ENCODE peak calls at places on chromosomes 3 and 15, in six cellular contexts. U, N, X, R, Z and D are unnamed samples.

GRCh38 chr15:39447881-39448280 is 133.0 kb upstream of the THBS1 start:
- DNase-seq in R (no peak), N (no peak), U (no peak), X (no peak), Z (no peak), D (no peak)

GRCh38 chr3:52986938-52987337 is 58.9 kb downstream of the SFMBT1 start:
- DNase-seq in X (no peak), N (no peak), R (peak), Z (no peak), U (peak), D (no peak)

GRCh38 chr3:127175272-127175671 is 17.7 kb upstream of the PRR23E start:
- DNase-seq in X (no peak), N (no peak), U (no peak), Z (no peak), R (no peak), D (peak)

GRCh38 chr15:69665641-69666091 is 213.0 kb downstream of the RPLP1 start:
- DNase-seq in R (peak), Z (no peak), X (no peak), U (peak), N (no peak), D (no peak)

GRCh38 chr3:83890039-83890762 is 1068.6 kb upstream of the CADM2 start:
- DNase-seq in Z (no peak), N (no peak), X (no peak), R (no peak), U (no peak), D (no peak)

GRCh38 chr3:196694202-196694638 is 17.8 kb downstream of the CEP19 start:
- DNase-seq in U (peak), N (no peak), R (no peak), X (no peak), Z (no peak), D (peak)

GRCh38 chr15:28918141-28918983 is 32.6 kb downstream of the APBA2 start:
- DNase-seq in Z (peak), R (peak), N (peak), X (peak), U (peak), D (no peak)

GRCh38 chr3:196440041-196440537 is 7.9 kb upstream of the UBXN7 start:
- DNase-seq in U (peak), R (no peak), X (no peak), N (no peak), Z (no peak), D (no peak)

GRCh38 chr3:196517142-196517808 is 2.1 kb upstream of the SMCO1 start:
- DNase-seq in U (no peak), N (no peak), Z (no peak), R (no peak), X (no peak), D (no peak)

GRCh38 chr15:72902245-72902928 is 118.8 kb upstream of the ADPGK start:
- DNase-seq in U (peak), Z (no peak), N (no peak), R (no peak), X (no peak), D (no peak)

GRCh38 chr15:101357333-101357732 is 62.3 kb upstream of the SNRPA1 start:
- DNase-seq in Z (no peak), U (no peak), R (no peak), X (no peak), N (no peak), D (no peak)

GRCh38 chr3:172089250-172089649 is 49.9 kb downstream of the FNDC3B start:
- DNase-seq in N (no peak), U (peak), Z (no peak), X (no peak), R (no peak), D (no peak)

GRCh38 chr15:59349715-59350420 is 22.8 kb downstream of the MYO1E start:
- DNase-seq in N (peak), R (no peak), X (no peak), U (peak), Z (no peak), D (no peak)

GRCh38 chr3:105177558-105177957 is 189.2 kb upstream of the ALCAM start:
- DNase-seq in U (no peak), X (no peak), R (no peak), Z (no peak), N (no peak), D (no peak)

GRCh38 chr3:99128740-99129505 is 227.4 kb upstream of the DCBLD2 start:
- DNase-seq in U (peak), R (no peak), Z (no peak), X (no peak), N (peak), D (no peak)

GRCh38 chr15:65132841-65133549 is 613 bp downstream of the PDCD7 start:
- DNase-seq in U (peak), X (peak), R (peak), N (no peak), Z (peak), D (peak)
- TF ChIP-seq CTCF in U (no peak), X (no peak), R (no peak), N (no peak), Z (no peak), D (no peak)

GRCh38 chr3:141452045-141452444 is 34.8 kb upstream of the RASA2 start:
- DNase-seq in U (peak), X (no peak), R (peak), Z (no peak), N (no peak), D (no peak)

GRCh38 chr3:141448606-141449216 is 38.1 kb upstream of the RASA2 start:
- DNase-seq in R (no peak), U (no peak), X (no peak), N (no peak), Z (no peak), D (no peak)

GRCh38 chr3:141452773-141453172 is 34.1 kb upstream of the RASA2 start:
- DNase-seq in Z (no peak), U (no peak), R (no peak), X (no peak), N (no peak), D (no peak)

GRCh38 chr3:141449424-141449823 is 37.4 kb upstream of the RASA2 start:
- DNase-seq in X (no peak), R (no peak), Z (no peak), N (no peak), U (no peak), D (no peak)

GRCh38 chr3:141450727-141451378 is 36.0 kb upstream of the RASA2 start:
- DNase-seq in N (no peak), R (no peak), Z (no peak), X (no peak), U (no peak), D (no peak)
- TF ChIP-seq CTCF in N (no peak), R (no peak), Z (no peak), X (no peak), U (no peak), D (no peak)

GRCh38 chr3:4582634-4583033 is 89.5 kb downstream of the ITPR1 start:
- DNase-seq in Z (no peak), R (no peak), U (peak), N (no peak), X (no peak), D (no peak)

GRCh38 chr3:4587061-4587837 is 94.1 kb downstream of the ITPR1 start:
- DNase-seq in Z (no peak), R (no peak), X (no peak), N (no peak), U (no peak), D (no peak)

GRCh38 chr3:4586381-4586780 is 93.2 kb downstream of the ITPR1 start:
- DNase-seq in U (no peak), N (no peak), X (no peak), R (no peak), Z (no peak), D (no peak)

GRCh38 chr3:4583441-4583840 is 90.3 kb downstream of the ITPR1 start:
- DNase-seq in U (peak), X (no peak), Z (no peak), R (no peak), N (no peak), D (no peak)

GRCh38 chr3:4584537-4585249 is 91.5 kb downstream of the ITPR1 start:
- DNase-seq in U (peak), N (no peak), Z (no peak), X (no peak), R (no peak), D (no peak)
- TF ChIP-seq CTCF in U (no peak), N (no peak), Z (no peak), X (no peak), R (no peak), D (peak)

DNA sequence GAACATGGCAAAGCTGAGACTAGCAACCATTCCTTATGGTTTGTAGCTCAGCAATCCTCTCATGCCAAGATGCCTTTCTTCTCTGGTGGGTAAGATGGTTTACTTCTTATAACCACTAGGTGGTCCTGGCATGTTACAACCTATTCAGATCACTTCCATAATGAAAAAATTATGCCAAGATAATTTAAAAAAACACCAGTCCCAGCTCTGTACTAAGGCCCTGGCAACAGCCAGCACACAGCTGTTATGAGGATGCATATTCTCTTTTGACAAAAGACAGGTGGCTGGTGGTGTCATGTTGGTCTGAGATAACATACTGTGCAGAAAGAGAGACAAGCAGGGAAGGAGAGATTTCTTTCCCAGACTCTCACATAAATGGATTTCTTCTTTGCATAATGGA is 65.7 kb upstream of the FRMD4B start:
- DNase-seq in U (peak), R (no peak), X (no peak), N (no peak), Z (no peak), D (no peak)
- TF ChIP-seq CTCF in U (peak), R (peak), X (no peak), N (no peak), Z (no peak), D (peak)

GRCh38 chr3:32510075-32510724 is 7.5 kb upstream of the CMTM6 start:
- DNase-seq in N (peak), R (peak), U (peak), Z (no peak), X (no peak), D (no peak)
- TF ChIP-seq CTCF in N (peak), R (peak), U (peak), Z (peak), X (peak), D (peak)

GRCh38 chr15:85312486-85312885 is 67.9 kb upstream of the AKAP13 start:
- DNase-seq in U (peak), R (no peak), X (no peak), N (no peak), Z (no peak), D (no peak)

GRCh38 chr15:85313339-85313738 is 67.1 kb upstream of the AKAP13 start:
- DNase-seq in N (no peak), X (no peak), U (no peak), R (no peak), Z (no peak), D (no peak)

GRCh38 chr15:85311647-85312046 is 68.8 kb upstream of the AKAP13 start:
- DNase-seq in N (no peak), Z (no peak), X (no peak), R (no peak), U (no peak), D (no peak)

GRCh38 chr15:85314139-85314538 is 66.3 kb upstream of the AKAP13 start:
- DNase-seq in N (no peak), U (no peak), R (no peak), Z (no peak), X (no peak), D (no peak)

DNA sequence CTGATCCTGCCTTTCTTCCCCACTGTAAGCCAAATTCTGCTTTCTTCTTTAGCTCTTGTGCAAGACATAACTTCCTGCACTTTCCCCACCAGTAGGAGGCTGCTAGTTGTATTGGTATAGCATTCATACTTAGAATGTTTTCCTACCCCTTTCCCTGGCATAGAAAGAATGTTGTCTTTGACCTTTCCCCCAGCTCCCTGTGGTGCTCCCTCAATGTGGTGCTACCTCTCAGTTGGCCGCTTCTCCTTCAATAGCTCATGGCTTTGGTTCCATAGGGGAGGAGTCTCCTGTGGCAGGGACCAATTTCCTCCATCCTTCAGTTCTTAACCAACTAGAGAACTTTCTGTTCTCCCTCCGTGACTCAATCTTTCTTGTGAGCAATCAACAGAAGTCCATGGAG is 67.5 kb upstream of the AKAP13 start:
- DNase-seq in U (peak), N (no peak), Z (no peak), R (no peak), X (no peak), D (no peak)
- TF ChIP-seq CTCF in U (peak), N (no peak), Z (no peak), R (no peak), X (no peak), D (peak)

DNA sequence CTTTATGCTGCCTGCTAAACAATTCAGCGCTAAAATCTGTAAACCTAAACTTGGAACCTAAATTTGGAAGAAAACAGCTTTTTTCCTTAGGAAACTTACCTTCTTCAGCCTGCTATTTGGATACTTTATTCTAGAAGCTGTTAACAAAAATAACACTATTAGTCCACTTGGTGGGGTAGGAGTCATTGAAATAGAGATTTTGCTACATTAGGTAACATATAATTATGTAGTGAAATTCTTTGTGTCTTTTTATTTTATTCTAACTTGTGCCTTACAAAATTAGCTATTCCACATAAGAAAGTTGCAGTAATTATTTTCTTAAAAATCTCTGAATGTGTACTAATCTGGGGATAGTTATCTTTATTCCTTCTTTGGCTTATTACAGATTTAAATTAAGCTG is 360.4 kb upstream of the ROBO2 start:
- DNase-seq in Z (no peak), U (no peak), R (no peak), N (no peak), X (no peak), D (no peak)
- TF ChIP-seq CTCF in Z (no peak), U (no peak), R (peak), N (no peak), X (no peak), D (peak)

GRCh38 chr3:133662256-133662773 is 574 bp upstream of the TOPBP1 start:
- DNase-seq in Z (no peak), N (no peak), U (peak), X (no peak), R (peak), D (no peak)
- TF ChIP-seq CTCF in Z (no peak), N (no peak), U (peak), X (no peak), R (no peak), D (peak)

GRCh38 chr15:37133619-37134018 is 33.3 kb upstream of the MEIS2 start:
- DNase-seq in Z (no peak), X (no peak), N (no peak), U (peak), R (no peak), D (no peak)
- TF ChIP-seq CTCF in Z (no peak), X (no peak), N (peak), U (peak), R (peak), D (peak)

GRCh38 chr15:34362047-34362773 is 4.8 kb downstream of the LPCAT4 start:
- DNase-seq in Z (no peak), U (no peak), N (no peak), X (no peak), R (no peak), D (no peak)

GRCh38 chr15:34361278-34361677 is 5.7 kb downstream of the LPCAT4 start:
- DNase-seq in N (no peak), X (no peak), U (no peak), R (no peak), Z (no peak), D (no peak)

GRCh38 chr15:34359416-34359815 is 7.6 kb downstream of the LPCAT4 start:
- DNase-seq in R (no peak), N (no peak), Z (no peak), U (no peak), X (no peak), D (no peak)

GRCh38 chr15:34358948-34359347 is 8.0 kb downstream of the LPCAT4 start:
- DNase-seq in U (no peak), R (no peak), Z (no peak), X (no peak), N (no peak), D (no peak)

GRCh38 chr15:34360298-34360697 is 6.7 kb downstream of the LPCAT4 start:
- DNase-seq in R (peak), U (no peak), N (peak), Z (no peak), X (no peak), D (no peak)
- TF ChIP-seq CTCF in R (peak), U (no peak), N (peak), Z (no peak), X (no peak), D (no peak)